ENCODE peak calls at places on chromosomes 13 and 19, in six cellular contexts. J is dorsolateral prefrontal cortex; V is stimulated activated CD4-positive, alpha-beta T cell treated with anti-CD3 and anti-CD28 coated beads, Interleukin-15, amount 100 ng/mL, for 1 hour; G is ELR; B is mesenteric fat pad; R is cardiac muscle cell. A is an unnamed sample.

GRCh38 chr19:7751157-7751783 is 3.9 kb upstream of the CD209 start:
- DNase-seq in J (no peak), V (no peak), G (peak), B (no peak), R (no peak), A (no peak)

GRCh38 chr19:9848060-9848459 is 12.9 kb downstream of the PIN1 start:
- DNase-seq in J (no peak), V (no peak), G (peak), B (no peak), R (no peak), A (no peak)

GRCh38 chr13:104750377-104750776 is 1684.2 kb upstream of the SLC10A2 start:
- DNase-seq in J (no peak), V (no peak), G (peak), B (no peak), R (no peak), A (no peak)

GRCh38 chr13:35684432-35684831 is 207.9 kb upstream of the MAB21L1 start:
- DNase-seq in J (no peak), V (no peak), G (no peak), B (no peak), R (no peak), A (no peak)

GRCh38 chr19:49792829-49793560 is 20.1 kb downstream of the FUZ start:
- DNase-seq in J (no peak), V (no peak), G (no peak), B (no peak), R (no peak), A (no peak)

GRCh38 chr13:42703740-42704139 is 77.6 kb upstream of the FAM216B start:
- DNase-seq in J (no peak), V (no peak), G (no peak), B (no peak), R (no peak), A (no peak)

GRCh38 chr19:31120952-31121351 is 228.3 kb downstream of the TSHZ3 start:
- DNase-seq in J (no peak), V (no peak), G (no peak), B (no peak), R (no peak), A (no peak)

GRCh38 chr13:74068471-74068870 is 65.7 kb downstream of the KLF12 start:
- DNase-seq in J (no peak), V (no peak), G (no peak), B (no peak), R (no peak), A (no peak)

GRCh38 chr13:98923641-98924397 is 54.0 kb downstream of the DOCK9 start:
- DNase-seq in J (no peak), V (no peak), G (no peak), B (no peak), R (no peak), A (no peak)

GRCh38 chr13:60617863-60618733 is 221.1 kb downstream of the TDRD3 start:
- DNase-seq in J (no peak), V (no peak), G (peak), B (no peak), R (peak), A (no peak)

GRCh38 chr19:48206402-48207093 is 36.1 kb downstream of the ZSWIM9 start:
- DNase-seq in J (no peak), V (no peak), G (no peak), B (no peak), R (no peak), A (no peak)

GRCh38 chr19:6460099-6460884 is 700 bp upstream of the SLC25A23 start:
- DNase-seq in J (peak), V (peak), G (peak), B (peak), R (peak), A (peak)

GRCh38 chr19:35013820-35014754 is 14.0 kb downstream of the GRAMD1A start:
- DNase-seq in J (no peak), V (no peak), G (no peak), B (no peak), R (peak), A (peak)

GRCh38 chr19:791605-792360 is 5.5 kb upstream of the PTBP1 start:
- DNase-seq in J (no peak), V (no peak), G (no peak), B (no peak), R (peak), A (no peak)

GRCh38 chr13:93903909-93904308 is 575.6 kb downstream of the DCT start:
- DNase-seq in J (no peak), V (no peak), G (no peak), B (no peak), R (no peak), A (no peak)

GRCh38 chr19:15449620-15450527 is at the start of gene WIZ:
- DNase-seq in J (peak), V (peak), G (peak), B (peak), R (peak), A (peak)

GRCh38 chr19:35757231-35757748 is 461 bp upstream of the HSPB6 start:
- DNase-seq in J (peak), V (no peak), G (peak), B (peak), R (peak), A (peak)

GRCh38 chr13:48491423-48492122 is 41.3 kb downstream of the RCBTB2 start:
- DNase-seq in J (no peak), V (no peak), G (peak), B (no peak), R (no peak), A (no peak)

GRCh38 chr13:72166102-72166660 is 299.2 kb upstream of the DACH1 start:
- DNase-seq in J (no peak), V (no peak), G (peak), B (no peak), R (no peak), A (no peak)

A was measured in coronary artery.